ENCODE peak calls at places on chromosomes 4 and X, in six cellular contexts. S is iPS DF 6.9, O is MM.1S, E is upper lobe of right lung, V is tibial artery, W is suprapubic skin. C is an unnamed sample.

GRCh38 chrX:25144043-25144940 is 128.5 kb upstream of the ARX start:
- DNase-seq in V (peak; percentile 68), W (peak; percentile 63), S (no peak), E (peak; percentile 68), O (peak; percentile 13), C (peak; percentile 10)

GRCh38 chr4:742742-743311 is 37.2 kb downstream of the PCGF3 start:
- DNase-seq in E (peak; percentile 82), W (no peak), S (no peak), O (peak; percentile 36), V (no peak), C (peak; percentile 64)

GRCh38 chrX:144334577-144334976 is 450.7 kb downstream of the UBE2NL start:
- DNase-seq in O (no peak), W (no peak), V (no peak), S (no peak), E (no peak), C (no peak)

GRCh38 chr4:109916003-109916399 is 3.3 kb downstream of the EGF start:
- DNase-seq in S (no peak), O (peak; percentile 12), W (no peak), E (no peak), V (no peak), C (no peak)

GRCh38 chr4:17066241-17066640 is 167.8 kb upstream of the LDB2 start:
- DNase-seq in W (no peak), O (no peak), V (no peak), E (no peak), S (no peak), C (no peak)

GRCh38 chr4:32161382-32161781 is 1441.2 kb downstream of the PCDH7 start:
- DNase-seq in O (no peak), E (no peak), S (no peak), W (no peak), V (no peak), C (no peak)

GRCh38 chrX:123450217-123450616 is 266.1 kb downstream of the GRIA3 start:
- DNase-seq in E (no peak), V (no peak), O (peak; percentile 43), S (peak; percentile 2), W (no peak), C (no peak)

GRCh38 chr4:176988226-176988625 is 195.5 kb upstream of the VEGFC start:
- DNase-seq in V (no peak), O (no peak), W (no peak), E (no peak), S (no peak), C (no peak)

GRCh38 chr4:10186228-10187214 is 69.9 kb upstream of the WDR1 start:
- DNase-seq in S (no peak), O (no peak), V (no peak), E (no peak), W (no peak), C (no peak)

GRCh38 chr4:107592518-107592917 is 127.5 kb downstream of the PAPSS1 start:
- DNase-seq in E (no peak), W (no peak), O (peak; percentile 38), V (no peak), S (no peak), C (no peak)

GRCh38 chr4:4225915-4226605 is 669 bp downstream of the OTOP1 start:
- DNase-seq in V (no peak), S (no peak), O (no peak), E (no peak), W (no peak), C (no peak)

GRCh38 chr4:16067515-16067914 is 16.3 kb downstream of the PROM1 start:
- DNase-seq in E (no peak), O (no peak), V (no peak), W (no peak), S (no peak), C (no peak)

GRCh38 chr4:123750044-123750443 is 353.4 kb downstream of the SPRY1 start:
- DNase-seq in W (no peak), E (no peak), S (no peak), V (no peak), O (no peak), C (no peak)

GRCh38 chr4:19993222-19993621 is 258.5 kb upstream of the SLIT2 start:
- DNase-seq in V (no peak), S (no peak), O (no peak), E (no peak), W (no peak), C (no peak)

GRCh38 chr4:176261481-176261880 is 7.5 kb downstream of the ASB5 start:
- DNase-seq in W (no peak), V (no peak), E (no peak), O (no peak), S (no peak), C (no peak)

GRCh38 chr4:146577111-146577510 is 55.4 kb upstream of the SLC10A7 start:
- DNase-seq in W (no peak), V (no peak), E (no peak), S (no peak), O (no peak), C (no peak)

GRCh38 chrX:138157850-138158249 is 553.7 kb downstream of the FGF13 start:
- DNase-seq in E (no peak), O (peak; percentile 34), W (no peak), S (no peak), V (no peak), C (no peak)

GRCh38 chr4:53150631-53151488 is 215.0 kb downstream of the SCFD2 start:
- DNase-seq in O (no peak), E (no peak), V (no peak), S (no peak), W (no peak), C (no peak)

GRCh38 chr4:181137351-181137750 is 1105.9 kb upstream of the TENM3 start:
- DNase-seq in V (no peak), O (no peak), E (no peak), W (no peak), S (no peak), C (no peak)

GRCh38 chr4:11739992-11740391 is 311.3 kb upstream of the HS3ST1 start:
- DNase-seq in V (no peak), W (no peak), S (no peak), O (no peak), E (no peak), C (no peak)

GRCh38 chrX:12843061-12843667 is 23.7 kb upstream of the TLR7 start:
- DNase-seq in E (no peak), O (no peak), S (no peak), V (no peak), W (no peak), C (no peak)

GRCh38 chrX:44785652-44786051 is 58.2 kb upstream of the DUSP21 start:
- DNase-seq in E (no peak), V (no peak), W (no peak), S (no peak), O (no peak), C (no peak)

GRCh38 chr4:2849267-2850140 is 5.9 kb downstream of the ADD1 start:
- DNase-seq in S (no peak), W (no peak), O (no peak), E (no peak), V (no peak), C (no peak)
- H3K4me1 ChIP-seq in S (no peaks in the 10 kb centered on the region), W (peaks cover 61% of the 10 kb centered on the region), O (peaks cover 6% of the 10 kb centered on the region), E (peaks cover 86% of the 10 kb centered on the region), V (no peaks in the 10 kb centered on the region), C (peaks cover 51% of the 10 kb centered on the region)

GRCh38 chrX:110858565-110858964 is 62.9 kb upstream of the CHRDL1 start:
- DNase-seq in W (no peak), O (no peak), E (no peak), V (no peak), S (no peak), C (no peak)
- H3K4me3 ChIP-seq in W (no peak overlapping the region), O (no peak overlapping the region), E (no peak overlapping the region), V (no peak overlapping the region), S (no peak overlapping the region), C (no peak overlapping the region)

GRCh38 chr4:2855584-2855983 is 11.9 kb downstream of the ADD1 start:
- DNase-seq in V (no peak), O (no peak), E (no peak), S (no peak), W (no peak), C (no peak)

GRCh38 chr4:2852481-2852881 is 8.8 kb downstream of the ADD1 start:
- DNase-seq in E (peak; percentile 69), S (no peak), W (no peak), V (no peak), O (no peak), C (peak; percentile 28)

GRCh38 chr4:2847297-2847871 is 3.7 kb downstream of the ADD1 start:
- DNase-seq in E (no peak), V (no peak), O (no peak), W (no peak), S (no peak), C (no peak)

GRCh38 chr4:2848449-2848848 is 4.8 kb downstream of the ADD1 start:
- DNase-seq in E (no peak), V (no peak), S (no peak), O (no peak), W (no peak), C (no peak)

GRCh38 chr4:2850966-2851782 is 7.5 kb downstream of the ADD1 start:
- DNase-seq in S (no peak), E (no peak), V (no peak), W (no peak), O (no peak), C (peak; percentile 30)
- H3K4me1 ChIP-seq in S (no peaks in the 10 kb centered on the region), E (peaks cover 78% of the 10 kb centered on the region), V (no peaks in the 10 kb centered on the region), W (peaks cover 44% of the 10 kb centered on the region), O (peaks cover under 1% of the 10 kb centered on the region), C (peaks cover 43% of the 10 kb centered on the region)

DNA sequence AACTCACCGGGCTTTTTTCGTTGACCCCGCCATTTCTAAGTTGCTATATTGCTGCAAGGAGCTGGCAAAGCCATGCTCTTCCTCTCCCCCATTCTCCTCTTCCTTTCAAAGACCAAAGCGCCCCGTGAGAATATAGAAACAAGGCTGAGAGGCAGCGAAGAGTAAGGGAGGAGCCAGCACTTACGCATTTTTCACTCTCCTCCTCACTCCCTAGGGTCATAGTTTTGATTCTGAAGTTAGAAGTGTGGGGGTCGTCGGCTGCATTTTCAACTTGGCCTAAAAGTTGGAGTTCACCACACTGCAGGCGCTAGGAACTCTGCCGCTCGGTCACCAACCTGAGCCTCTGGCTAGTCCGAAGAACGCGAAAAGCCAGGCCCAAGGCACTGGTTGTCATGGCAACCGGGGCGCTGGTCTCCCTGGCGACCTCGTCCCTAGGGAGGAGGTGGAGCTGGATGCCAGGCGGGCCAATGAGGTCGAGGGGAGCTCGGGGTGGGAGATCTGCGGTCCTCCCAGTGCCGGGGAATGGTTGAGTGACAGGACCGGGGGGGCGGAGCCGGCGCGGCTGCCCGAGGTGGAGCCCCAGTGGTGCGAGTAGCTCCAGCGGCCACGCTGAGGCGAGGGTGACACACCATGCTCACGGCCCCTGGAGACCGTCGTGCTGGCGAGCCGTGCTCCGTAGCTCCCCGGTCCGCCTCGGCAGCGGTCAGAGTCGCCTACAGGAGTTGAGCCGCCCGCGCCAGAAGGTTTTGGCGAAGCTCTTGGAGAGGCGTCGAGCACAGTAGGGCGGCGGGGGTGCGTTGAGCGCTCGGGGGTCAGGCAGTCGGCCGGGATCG is at the start of gene PTPN13:
- DNase-seq in O (peak; percentile 99), V (peak; percentile 98), E (peak; percentile 99), W (peak; percentile 97), S (peak; percentile 99), C (peak; percentile 9)
- H3K4me3 ChIP-seq in O (peak within 1 kb of the TSS; percentile 93), V (peak within 1 kb of the TSS; percentile 84), E (peak within 1 kb of the TSS; percentile 71), W (peak within 1 kb of the TSS; percentile 95), S (peak within 1 kb of the TSS; percentile 48), C (peak within 1 kb of the TSS; percentile 30)

DNA sequence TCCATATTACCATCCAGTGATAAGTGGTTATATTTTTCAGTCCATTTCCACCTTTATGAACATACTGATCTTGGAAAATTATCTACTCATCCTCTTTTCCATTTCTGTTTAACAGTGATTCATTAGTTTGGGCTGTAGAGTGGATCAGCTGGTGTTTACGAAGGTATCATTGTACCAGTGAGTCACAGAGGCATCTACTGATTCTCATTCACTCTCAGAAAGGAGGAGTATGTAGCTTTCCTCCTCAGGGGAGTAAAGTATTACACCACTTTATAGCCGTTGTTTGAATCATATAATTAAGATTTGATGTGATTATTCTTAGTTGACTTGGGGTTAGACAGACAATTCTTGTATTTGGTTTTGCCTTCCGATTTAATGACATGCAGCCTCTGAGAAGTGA is 74.7 kb downstream of the GALNT7 start:
- DNase-seq in W (no peak), V (no peak), O (no peak), E (no peak), S (no peak), C (no peak)
- H3K4me1 ChIP-seq in W (no peaks in the 10 kb centered on the region), V (no peaks in the 10 kb centered on the region), O (peaks cover 15% of the 10 kb centered on the region), E (no peaks in the 10 kb centered on the region), S (peaks cover 7% of the 10 kb centered on the region), C (no peaks in the 10 kb centered on the region)

C was measured in naive thymus-derived CD4-positive, alpha-beta T cell.